ENCODE peak calls at places on chromosomes 16 and 17, in five cellular contexts. S, D, I, A and E are unnamed samples.

GRCh38 chr17:81339180-81339501 is 44.0 kb upstream of the SLC38A10 start:
- DNase-seq in S (no peak), D (no peak), I (no peak), A (no peak), E (no peak)

GRCh38 chr17:76789235-76789788 is 51.4 kb downstream of the MFSD11 start:
- DNase-seq in S (no peak), D (no peak), I (no peak), A (no peak), E (no peak)

GRCh38 chr17:17822189-17822978 is 14.4 kb downstream of the SREBF1 start:
- DNase-seq in S (peak), D (peak), I (no peak), A (no peak), E (peak)

GRCh38 chr16:22787456-22788189 is 26.3 kb upstream of the HS3ST2 start:
- DNase-seq in S (no peak), D (peak), I (no peak), A (no peak), E (no peak)

GRCh38 chr16:1262210-1262845 is 6.5 kb downstream of the TPSD1 start:
- DNase-seq in S (no peak), D (no peak), I (no peak), A (no peak), E (no peak)

GRCh38 chr17:59366773-59367656 is 35.6 kb downstream of the YPEL2 start:
- DNase-seq in S (peak), D (peak), I (no peak), A (no peak), E (no peak)

GRCh38 chr17:82228278-82228841 is 482 bp upstream of the SLC16A3 start:
- DNase-seq in S (no peak), D (no peak), I (peak), A (no peak), E (no peak)

GRCh38 chr17:62713096-62713870 is 85.8 kb downstream of the MRC2 start:
- DNase-seq in S (no peak), D (no peak), I (no peak), A (no peak), E (peak)

GRCh38 chr16:80500116-80500859 is 40.5 kb upstream of the DYNLRB2 start:
- DNase-seq in S (no peak), D (no peak), I (peak), A (no peak), E (no peak)